ENCODE peak calls at places on chromosomes 7 and 10, in five cellular contexts. One of them, this sample, is unnamed.

GRCh38 chr7:124349443-124349842 is 316.6 kb upstream of the TMEM229A start:
- DNase-seq in lower lobe of right lung: no peak
- DNase-seq in IMR-90: no peak
- DNase-seq in endodermal cell: no peak
- DNase-seq in cardiac muscle cell: no peak
- DNase-seq in this sample: no peak

GRCh38 chr7:131895541-131896173 is 339.2 kb upstream of the PODXL start:
- DNase-seq in lower lobe of right lung: no peak
- DNase-seq in IMR-90: peak; percentile 70
- DNase-seq in endodermal cell: peak; percentile 70
- DNase-seq in cardiac muscle cell: peak; percentile 69
- DNase-seq in this sample: no peak

GRCh38 chr7:28759373-28760013 is 198.6 kb downstream of the TRIL start:
- DNase-seq in lower lobe of right lung: no peak
- DNase-seq in IMR-90: peak; percentile 80
- DNase-seq in endodermal cell: no peak
- DNase-seq in cardiac muscle cell: no peak
- DNase-seq in this sample: no peak

GRCh38 chr10:33211123-33211878 is 123.2 kb downstream of the NRP1 start:
- DNase-seq in lower lobe of right lung: no peak
- DNase-seq in IMR-90: peak; percentile 92
- DNase-seq in endodermal cell: peak; percentile 66
- DNase-seq in cardiac muscle cell: peak; percentile 89
- DNase-seq in this sample: peak; percentile 75

GRCh38 chr7:108413782-108414492 is 42.3 kb downstream of the NRCAM start:
- DNase-seq in lower lobe of right lung: no peak
- DNase-seq in IMR-90: peak; percentile 5
- DNase-seq in endodermal cell: peak; percentile 70
- DNase-seq in cardiac muscle cell: peak; percentile 30
- DNase-seq in this sample: no peak

GRCh38 chr10:128254486-128254885 is 128.3 kb upstream of the MKI67 start:
- DNase-seq in lower lobe of right lung: no peak
- DNase-seq in IMR-90: no peak
- DNase-seq in endodermal cell: no peak
- DNase-seq in cardiac muscle cell: peak; percentile 33
- DNase-seq in this sample: no peak

GRCh38 chr7:148930335-148930734 is 46.2 kb upstream of the EZH2 start:
- DNase-seq in lower lobe of right lung: no peak
- DNase-seq in IMR-90: no peak
- DNase-seq in endodermal cell: no peak
- DNase-seq in cardiac muscle cell: no peak
- DNase-seq in this sample: no peak

GRCh38 chr10:51250278-51250914 is 176.1 kb downstream of the PRKG1 start:
- DNase-seq in lower lobe of right lung: no peak
- DNase-seq in IMR-90: no peak
- DNase-seq in endodermal cell: no peak
- DNase-seq in cardiac muscle cell: no peak
- DNase-seq in this sample: no peak

GRCh38 chr7:116802144-116802747 is 60.1 kb upstream of the CAPZA2 start:
- DNase-seq in lower lobe of right lung: no peak
- DNase-seq in IMR-90: peak; percentile 25
- DNase-seq in endodermal cell: no peak
- DNase-seq in cardiac muscle cell: no peak
- DNase-seq in this sample: no peak

GRCh38 chr7:155408657-155409586 is 49.0 kb upstream of the EN2 start:
- DNase-seq in lower lobe of right lung: no peak
- DNase-seq in IMR-90: no peak
- DNase-seq in endodermal cell: peak; percentile 70
- DNase-seq in cardiac muscle cell: no peak
- DNase-seq in this sample: no peak

GRCh38 chr7:108486291-108486966 is 30.2 kb upstream of the NRCAM start:
- DNase-seq in lower lobe of right lung: no peak
- DNase-seq in IMR-90: peak; percentile 67
- DNase-seq in endodermal cell: no peak
- DNase-seq in cardiac muscle cell: peak; percentile 50
- DNase-seq in this sample: no peak

GRCh38 chr7:1678571-1679325 is 8.7 kb downstream of the ELFN1 start:
- DNase-seq in lower lobe of right lung: no peak
- DNase-seq in IMR-90: no peak
- DNase-seq in endodermal cell: peak; percentile 29
- DNase-seq in cardiac muscle cell: no peak
- DNase-seq in this sample: no peak

GRCh38 chr10:83819609-83820008 is 319.7 kb upstream of the GHITM start:
- DNase-seq in lower lobe of right lung: no peak
- DNase-seq in IMR-90: no peak
- DNase-seq in endodermal cell: no peak
- DNase-seq in cardiac muscle cell: no peak
- DNase-seq in this sample: no peak

GRCh38 chr10:95560288-95561199 is 627 bp downstream of the SORBS1 start:
- DNase-seq in lower lobe of right lung: peak; percentile 73
- DNase-seq in IMR-90: peak; percentile 22
- DNase-seq in endodermal cell: peak; percentile 88
- DNase-seq in cardiac muscle cell: peak; percentile 59
- DNase-seq in this sample: peak; percentile 63

GRCh38 chr10:95561200-95562177 is at the start of gene SORBS1:
- DNase-seq in lower lobe of right lung: peak; percentile 98
- DNase-seq in IMR-90: peak; percentile 91
- DNase-seq in endodermal cell: peak; percentile 98
- DNase-seq in cardiac muscle cell: peak; percentile 98
- DNase-seq in this sample: peak; percentile 98

GRCh38 chr10:95556994-95557767 is 4.0 kb downstream of the SORBS1 start:
- DNase-seq in lower lobe of right lung: no peak
- DNase-seq in IMR-90: no peak
- DNase-seq in endodermal cell: no peak
- DNase-seq in cardiac muscle cell: no peak
- DNase-seq in this sample: no peak

GRCh38 chr10:95559466-95559865 is 1.7 kb downstream of the SORBS1 start:
- DNase-seq in lower lobe of right lung: no peak
- DNase-seq in IMR-90: no peak
- DNase-seq in endodermal cell: peak; percentile 80
- DNase-seq in cardiac muscle cell: no peak
- DNase-seq in this sample: no peak

DNA sequence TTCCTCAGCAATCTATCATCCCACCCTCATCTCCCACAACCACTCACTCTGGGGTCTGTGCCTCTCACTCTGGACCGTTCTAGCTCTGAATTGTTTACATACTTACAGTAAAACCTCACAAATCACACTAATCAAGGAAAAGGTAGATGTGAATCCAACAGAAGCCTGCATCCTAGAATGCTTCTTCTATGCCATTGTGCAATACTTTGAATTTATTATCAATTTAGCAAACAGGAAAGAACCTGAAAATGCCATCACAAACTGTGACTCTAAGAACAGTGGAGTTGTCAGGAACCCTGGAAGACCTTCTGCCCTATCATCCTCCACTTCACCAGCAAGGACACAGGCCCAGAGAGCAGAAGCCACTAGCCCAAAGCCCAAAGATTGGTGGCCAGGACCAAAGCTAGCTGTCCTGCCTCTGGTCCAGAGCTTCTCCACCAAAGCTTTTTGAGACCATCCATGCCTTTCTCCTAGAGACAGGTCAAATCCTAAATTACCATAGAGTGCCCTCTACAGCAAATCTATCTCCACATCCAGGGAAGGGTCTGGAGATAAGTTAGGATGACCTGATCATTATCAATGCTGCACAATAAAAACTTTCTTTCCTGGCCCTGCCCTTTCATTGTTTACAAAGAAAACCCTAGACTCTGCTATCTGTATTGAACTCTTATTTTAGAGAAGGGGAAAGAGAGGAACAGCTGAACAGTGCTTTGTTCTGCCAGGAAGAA is 2.4 kb downstream of the SORBS1 start:
- DNase-seq in lower lobe of right lung: no peak
- DNase-seq in IMR-90: no peak
- DNase-seq in endodermal cell: no peak
- DNase-seq in cardiac muscle cell: no peak
- DNase-seq in this sample: no peak
- H3K27ac ChIP-seq in lower lobe of right lung: peak overlapping the region; percentile 86
- H3K27ac ChIP-seq in IMR-90: no peak overlapping the region
- H3K27ac ChIP-seq in endodermal cell: no peak overlapping the region
- H3K27ac ChIP-seq in cardiac muscle cell: peak overlapping the region; percentile 54
- H3K27ac ChIP-seq in this sample: peak overlapping the region; percentile 93

GRCh38 chr10:97686301-97686961 is 610 bp downstream of the AVPI1 start:
- DNase-seq in lower lobe of right lung: no peak
- DNase-seq in IMR-90: no peak
- DNase-seq in endodermal cell: no peak
- DNase-seq in cardiac muscle cell: no peak
- DNase-seq in this sample: no peak
- H3K4me1 ChIP-seq in lower lobe of right lung: peaks cover 57% of the 10 kb centered on the region
- H3K4me1 ChIP-seq in IMR-90: peaks cover 28% of the 10 kb centered on the region
- H3K4me1 ChIP-seq in endodermal cell: peaks cover 3% of the 10 kb centered on the region
- H3K4me1 ChIP-seq in cardiac muscle cell: peaks cover 16% of the 10 kb centered on the region
- H3K4me1 ChIP-seq in this sample: no peaks in the 10 kb centered on the region

GRCh38 chr7:55574062-55574717 is 1.9 kb upstream of the VOPP1 start:
- DNase-seq in lower lobe of right lung: no peak
- DNase-seq in IMR-90: peak; percentile 28
- DNase-seq in endodermal cell: no peak
- DNase-seq in cardiac muscle cell: peak; percentile 22
- DNase-seq in this sample: no peak
- H3K27ac ChIP-seq in lower lobe of right lung: no peak overlapping the region
- H3K27ac ChIP-seq in IMR-90: peak overlapping the region; percentile 76
- H3K27ac ChIP-seq in endodermal cell: no peak overlapping the region
- H3K27ac ChIP-seq in cardiac muscle cell: no peak overlapping the region
- H3K27ac ChIP-seq in this sample: no peak overlapping the region

DNA sequence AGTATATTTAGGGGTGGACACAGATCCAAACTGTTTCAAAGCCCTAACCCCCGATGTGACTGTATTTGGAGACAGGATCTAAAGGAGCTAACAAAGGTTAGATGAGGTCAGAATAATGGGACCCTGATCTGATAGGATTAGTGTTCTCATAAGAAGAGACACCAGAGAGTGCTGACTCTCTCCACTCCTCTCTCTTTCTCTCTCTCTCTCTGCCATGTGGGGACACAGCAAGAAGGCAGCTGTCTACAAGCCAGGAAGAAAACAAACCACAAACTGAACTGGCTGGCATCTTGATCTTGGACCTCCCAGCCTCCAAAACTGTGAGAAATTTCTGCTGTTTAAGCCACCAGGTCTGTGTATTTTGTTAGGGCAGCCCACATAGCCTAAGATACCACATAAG is 84.7 kb upstream of the KDM7A start:
- DNase-seq in lower lobe of right lung: no peak
- DNase-seq in IMR-90: no peak
- DNase-seq in endodermal cell: no peak
- DNase-seq in cardiac muscle cell: no peak
- DNase-seq in this sample: no peak
- H3K4me1 ChIP-seq in lower lobe of right lung: no peaks in the 10 kb centered on the region
- H3K4me1 ChIP-seq in IMR-90: no peaks in the 10 kb centered on the region
- H3K4me1 ChIP-seq in endodermal cell: peaks cover 11% of the 10 kb centered on the region
- H3K4me1 ChIP-seq in cardiac muscle cell: no peaks in the 10 kb centered on the region
- H3K4me1 ChIP-seq in this sample: no peaks in the 10 kb centered on the region

GRCh38 chr10:104293781-104294321 is 24.9 kb downstream of the GSTO2 start:
- DNase-seq in lower lobe of right lung: no peak
- DNase-seq in IMR-90: no peak
- DNase-seq in endodermal cell: no peak
- DNase-seq in cardiac muscle cell: no peak
- DNase-seq in this sample: no peak
- H3K27ac ChIP-seq in lower lobe of right lung: no peak overlapping the region
- H3K27ac ChIP-seq in IMR-90: no peak overlapping the region
- H3K27ac ChIP-seq in endodermal cell: no peak overlapping the region
- H3K27ac ChIP-seq in cardiac muscle cell: no peak overlapping the region
- H3K27ac ChIP-seq in this sample: no peak overlapping the region

DNA sequence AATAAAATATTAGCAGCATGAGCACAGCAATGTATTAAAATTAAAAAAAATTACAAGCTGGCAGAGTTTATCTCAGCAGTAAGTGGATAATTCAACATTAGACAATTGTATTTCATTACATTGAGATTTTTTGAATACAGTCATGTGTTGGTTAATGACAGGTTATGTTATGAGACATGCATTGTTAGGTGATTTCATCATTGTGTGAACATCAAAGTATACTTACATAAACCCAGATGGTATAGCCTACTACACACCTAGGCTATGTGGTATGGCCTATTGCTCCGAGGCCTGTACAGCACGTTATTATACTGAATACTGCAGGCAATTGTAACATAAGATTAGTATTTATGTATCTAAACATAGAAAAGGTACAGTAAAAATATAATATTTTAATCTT is 29.7 kb downstream of the CCDC6 start:
- DNase-seq in lower lobe of right lung: no peak
- DNase-seq in IMR-90: peak; percentile 45
- DNase-seq in endodermal cell: no peak
- DNase-seq in cardiac muscle cell: no peak
- DNase-seq in this sample: no peak
- H3K4me1 ChIP-seq in lower lobe of right lung: peaks cover 53% of the 10 kb centered on the region
- H3K4me1 ChIP-seq in IMR-90: peaks cover 8% of the 10 kb centered on the region
- H3K4me1 ChIP-seq in endodermal cell: peaks cover 5% of the 10 kb centered on the region
- H3K4me1 ChIP-seq in cardiac muscle cell: peaks cover 12% of the 10 kb centered on the region
- H3K4me1 ChIP-seq in this sample: no peaks in the 10 kb centered on the region

GRCh38 chr7:95584752-95585425 is 11.4 kb downstream of the PDK4 start:
- DNase-seq in lower lobe of right lung: no peak
- DNase-seq in IMR-90: no peak
- DNase-seq in endodermal cell: no peak
- DNase-seq in cardiac muscle cell: no peak
- DNase-seq in this sample: no peak
- H3K27ac ChIP-seq in lower lobe of right lung: no peak overlapping the region
- H3K27ac ChIP-seq in IMR-90: no peak overlapping the region
- H3K27ac ChIP-seq in endodermal cell: no peak overlapping the region
- H3K27ac ChIP-seq in cardiac muscle cell: no peak overlapping the region
- H3K27ac ChIP-seq in this sample: peak overlapping the region; percentile 100

GRCh38 chr7:24908166-24908565 is 71.8 kb downstream of the OSBPL3 start:
- DNase-seq in lower lobe of right lung: no peak
- DNase-seq in IMR-90: no peak
- DNase-seq in endodermal cell: no peak
- DNase-seq in cardiac muscle cell: no peak
- DNase-seq in this sample: no peak

GRCh38 chr7:24907311-24907886 is 72.6 kb downstream of the OSBPL3 start:
- DNase-seq in lower lobe of right lung: no peak
- DNase-seq in IMR-90: peak; percentile 76
- DNase-seq in endodermal cell: no peak
- DNase-seq in cardiac muscle cell: peak; percentile 52
- DNase-seq in this sample: no peak

GRCh38 chr7:24908757-24909156 is 71.2 kb downstream of the OSBPL3 start:
- DNase-seq in lower lobe of right lung: no peak
- DNase-seq in IMR-90: no peak
- DNase-seq in endodermal cell: no peak
- DNase-seq in cardiac muscle cell: no peak
- DNase-seq in this sample: no peak

GRCh38 chr7:24903559-24903958 is 76.4 kb downstream of the OSBPL3 start:
- DNase-seq in lower lobe of right lung: no peak
- DNase-seq in IMR-90: no peak
- DNase-seq in endodermal cell: no peak
- DNase-seq in cardiac muscle cell: no peak
- DNase-seq in this sample: no peak

GRCh38 chr7:24905996-24906770 is 73.8 kb downstream of the OSBPL3 start:
- DNase-seq in lower lobe of right lung: no peak
- DNase-seq in IMR-90: no peak
- DNase-seq in endodermal cell: no peak
- DNase-seq in cardiac muscle cell: no peak
- DNase-seq in this sample: no peak
- H3K4me1 ChIP-seq in lower lobe of right lung: peaks cover 19% of the 10 kb centered on the region
- H3K4me1 ChIP-seq in IMR-90: peaks cover 16% of the 10 kb centered on the region
- H3K4me1 ChIP-seq in endodermal cell: no peaks in the 10 kb centered on the region
- H3K4me1 ChIP-seq in cardiac muscle cell: peaks cover 10% of the 10 kb centered on the region
- H3K4me1 ChIP-seq in this sample: no peaks in the 10 kb centered on the region

GRCh38 chr10:70355234-70356021 is 27.0 kb downstream of the LRRC20 start:
- DNase-seq in lower lobe of right lung: no peak
- DNase-seq in IMR-90: no peak
- DNase-seq in endodermal cell: no peak
- DNase-seq in cardiac muscle cell: peak; percentile 29
- DNase-seq in this sample: no peak
- H3K27ac ChIP-seq in lower lobe of right lung: peak overlapping the region; percentile 50
- H3K27ac ChIP-seq in IMR-90: no peak overlapping the region
- H3K27ac ChIP-seq in endodermal cell: no peak overlapping the region
- H3K27ac ChIP-seq in cardiac muscle cell: no peak overlapping the region
- H3K27ac ChIP-seq in this sample: no peak overlapping the region